ENCODE peak calls at places on chromosomes 1 and 21, in ten cellular contexts. M is HAP-1, N is HCT116, W is LNCaP clone FGC, H is OCI-LY7, E is body of pancreas, O is adrenal gland, Y is AG09309, X is kidney epithelial cell, I is DND-41. L is an unnamed sample.

GRCh38 chr1:201531551-201532425 is 7.1 kb upstream of the NAV1 start:
- DNase-seq in W (no peak), X (no peak), N (no peak), O (no peak), Y (no peak), E (peak), M (no peak), H (no peak), I (no peak), L (no peak)

GRCh38 chr1:58896211-58897183 is 112.7 kb upstream of the JUN start:
- DNase-seq in X (no peak), M (no peak), N (no peak), O (peak), E (peak), Y (no peak), W (no peak), I (no peak), H (no peak), L (no peak)

GRCh38 chr1:151680391-151680790 is 36.2 kb downstream of the CELF3 start:
- DNase-seq in I (no peak), N (peak), W (no peak), Y (no peak), O (no peak), X (peak), E (no peak), M (no peak), H (no peak), L (peak)

GRCh38 chr1:10402729-10403274 is 3.9 kb downstream of the PGD start:
- DNase-seq in M (no peak), Y (no peak), I (no peak), E (no peak), N (no peak), W (no peak), O (no peak), H (no peak), X (no peak), L (no peak)

GRCh38 chr1:46288485-46289133 is 14.8 kb downstream of the LRRC41 start:
- DNase-seq in I (no peak), H (no peak), M (no peak), E (no peak), N (no peak), Y (no peak), W (no peak), O (no peak), X (peak), L (peak)

GRCh38 chr21:45592626-45593134 is 50.4 kb upstream of the SLC19A1 start:
- DNase-seq in W (no peak), N (no peak), E (no peak), O (no peak), Y (no peak), H (no peak), X (no peak), M (no peak), I (no peak), L (no peak)

GRCh38 chr1:167819849-167820683 is 93.9 kb downstream of the ADCY10 start:
- DNase-seq in M (peak), H (no peak), I (no peak), E (peak), O (peak), W (no peak), Y (peak), X (peak), N (peak), L (peak)

GRCh38 chr1:26122988-26123973 is 11.7 kb downstream of the PDIK1L start:
- DNase-seq in M (no peak), Y (no peak), I (peak), X (no peak), W (no peak), H (no peak), E (no peak), O (peak), N (no peak), L (peak)

GRCh38 chr1:44842763-44843655 is at the start of gene PTCH2:
- DNase-seq in Y (no peak), X (no peak), I (peak), E (peak), N (no peak), M (peak), W (no peak), H (peak), O (peak), L (peak)

GRCh38 chr1:39808784-39809517 is 20.3 kb upstream of the BMP8B start:
- DNase-seq in W (no peak), M (no peak), I (no peak), Y (no peak), H (no peak), O (no peak), E (no peak), X (no peak), N (no peak), L (no peak)

GRCh38 chr1:116868386-116868785 is 41.3 kb upstream of the PTGFRN start:
- DNase-seq in W (no peak), M (no peak), X (no peak), I (no peak), O (no peak), N (no peak), H (no peak), E (no peak), Y (no peak), L (no peak)

GRCh38 chr1:39431927-39432326 is 59.5 kb upstream of the BMP8A start:
- DNase-seq in M (no peak), E (no peak), O (no peak), X (no peak), H (no peak), W (no peak), N (no peak), I (no peak), Y (no peak), L (no peak)

GRCh38 chr1:230827081-230827681 is 41.1 kb downstream of the C1orf198 start:
- DNase-seq in N (no peak), X (no peak), M (no peak), Y (no peak), O (no peak), E (peak), W (no peak), I (no peak), H (no peak), L (peak)

GRCh38 chr1:26775666-26776065 is 12.1 kb upstream of the PIGV start:
- DNase-seq in Y (no peak), M (no peak), N (no peak), E (no peak), I (no peak), X (no peak), W (no peak), H (no peak), O (peak), L (no peak)

GRCh38 chr1:172135923-172136610 is 284.4 kb upstream of the C1orf105 start:
- DNase-seq in Y (peak), E (no peak), M (no peak), W (peak), I (no peak), O (no peak), H (no peak), N (no peak), X (no peak), L (peak)

GRCh38 chr1:23908453-23909341 is 4.5 kb downstream of the CNR2 start:
- DNase-seq in O (peak), N (no peak), X (no peak), H (peak), Y (no peak), W (no peak), I (peak), E (peak), M (no peak), L (no peak)
- H3K4me3 ChIP-seq in O (no peak), N (no peak), X (no peak), H (peak), Y (no peak), W (no peak), I (no peak), E (no peak), M (no peak), L (no peak)

GRCh38 chr1:36163426-36163825 is 7.5 kb downstream of the MAP7D1 start:
- DNase-seq in O (no peak), M (no peak), I (no peak), Y (no peak), H (no peak), N (no peak), E (no peak), X (no peak), W (peak), L (no peak)

GRCh38 chr1:36162680-36163079 is 6.7 kb downstream of the MAP7D1 start:
- DNase-seq in W (no peak), I (no peak), H (no peak), M (no peak), E (no peak), Y (no peak), X (no peak), N (no peak), O (no peak), L (no peak)

GRCh38 chr1:36160388-36160948 is 4.5 kb downstream of the MAP7D1 start:
- DNase-seq in O (no peak), I (no peak), Y (no peak), X (no peak), W (no peak), M (no peak), H (no peak), N (no peak), E (no peak), L (no peak)

GRCh38 chr1:36160949-36161485 is 5.1 kb downstream of the MAP7D1 start:
- DNase-seq in N (no peak), M (peak), I (peak), W (no peak), H (peak), E (peak), O (peak), X (no peak), Y (no peak), L (peak)

DNA sequence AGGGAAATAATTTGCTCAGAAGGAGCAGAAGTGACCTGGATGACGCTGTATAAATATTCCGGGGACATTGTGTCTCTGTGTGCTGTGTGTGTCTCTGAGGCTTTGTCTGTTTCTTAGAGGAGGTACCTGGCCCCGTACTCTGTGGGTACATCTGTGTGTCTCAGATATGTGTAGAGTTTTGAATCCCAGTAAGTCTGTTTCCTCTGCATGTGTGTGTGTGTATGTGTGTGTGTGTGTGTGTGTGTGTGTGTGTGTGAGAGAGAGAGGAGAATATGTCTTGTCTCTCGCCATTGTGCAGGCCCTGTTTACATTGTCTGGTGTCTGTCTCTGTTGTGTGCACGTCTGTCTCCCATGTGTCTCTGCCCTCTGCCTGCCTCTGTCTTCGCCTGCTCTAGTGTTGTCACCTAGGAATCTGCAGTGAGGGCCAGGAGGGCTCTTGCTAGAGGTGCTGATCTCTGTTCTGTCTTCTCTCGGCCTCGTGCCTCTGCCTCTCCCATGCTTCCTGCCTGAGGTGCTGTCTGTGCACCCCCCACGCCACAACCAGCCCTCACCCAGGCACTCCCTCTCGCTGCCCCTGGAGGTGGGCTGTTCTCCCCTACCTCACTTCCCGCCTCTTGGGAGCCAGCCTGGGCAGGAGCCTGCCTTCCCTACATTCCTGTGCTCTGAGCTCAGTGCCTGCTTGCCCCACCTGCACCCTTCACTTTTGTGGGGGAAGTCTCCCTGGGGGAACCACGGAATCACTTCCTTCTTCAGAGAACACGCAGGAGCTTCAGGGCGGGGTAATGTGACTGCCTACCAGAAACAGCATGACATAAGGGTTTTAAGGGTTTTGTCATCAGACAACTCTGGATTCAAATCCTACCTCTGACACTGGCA is 5.9 kb downstream of the MAP7D1 start:
- DNase-seq in X (peak), E (peak), W (peak), H (peak), O (no peak), M (no peak), N (no peak), Y (no peak), I (peak), L (peak)
- H3K4me3 ChIP-seq in X (peak), E (no peak), W (peak), H (peak), O (no peak), M (no peak), N (peak), Y (no peak), I (no peak), L (peak)

GRCh38 chr1:12511516-12512468 is 106.2 kb downstream of the DHRS3 start:
- DNase-seq in M (no peak), H (no peak), W (no peak), X (no peak), E (no peak), O (no peak), I (no peak), N (no peak), Y (no peak), L (no peak)

GRCh38 chr1:12511128-12511484 is 106.9 kb downstream of the DHRS3 start:
- DNase-seq in Y (no peak), M (no peak), E (no peak), X (no peak), N (no peak), H (no peak), W (no peak), O (no peak), I (no peak), L (no peak)

GRCh38 chr1:12507631-12508030 is 110.4 kb downstream of the DHRS3 start:
- DNase-seq in N (no peak), H (no peak), W (no peak), O (no peak), E (no peak), M (no peak), X (no peak), Y (no peak), I (no peak), L (no peak)

GRCh38 chr1:12506581-12507280 is 111.3 kb downstream of the DHRS3 start:
- DNase-seq in N (no peak), W (no peak), Y (no peak), H (no peak), I (no peak), E (no peak), O (no peak), X (no peak), M (no peak), L (no peak)

DNA sequence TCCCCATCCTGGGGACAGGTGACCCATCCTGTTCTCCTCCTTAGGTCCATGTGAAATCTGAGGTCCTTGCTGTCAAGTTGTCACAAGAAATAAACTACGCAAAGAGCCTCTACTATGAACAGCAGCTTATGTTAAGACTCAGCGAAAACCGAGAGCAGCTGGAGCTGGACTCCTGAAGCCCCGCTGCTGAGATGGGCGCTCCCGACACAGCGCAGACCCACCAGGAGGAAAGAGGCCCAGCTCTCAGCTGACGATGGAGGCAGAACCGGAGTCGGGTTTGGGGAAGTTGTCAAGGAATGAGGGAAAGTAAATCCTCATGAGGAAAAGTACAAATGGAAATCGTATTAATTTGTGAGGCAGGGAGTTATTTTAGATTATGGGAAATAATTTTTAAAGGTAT is 109.2 kb downstream of the DHRS3 start:
- DNase-seq in O (no peak), M (no peak), Y (no peak), E (no peak), X (no peak), N (no peak), W (no peak), H (no peak), I (no peak), L (no peak)
- H3K4me3 ChIP-seq in O (no peak), M (no peak), Y (no peak), E (no peak), X (no peak), N (no peak), W (no peak), H (no peak), I (no peak), L (no peak)

GRCh38 chr1:23931481-23931880 is 18.3 kb upstream of the CNR2 start:
- DNase-seq in E (no peak), M (no peak), N (no peak), X (no peak), Y (no peak), I (no peak), O (no peak), W (no peak), H (peak), L (no peak)
- H3K4me3 ChIP-seq in E (no peak), M (no peak), N (no peak), X (no peak), Y (no peak), I (no peak), O (no peak), W (no peak), H (peak), L (no peak)

DNA sequence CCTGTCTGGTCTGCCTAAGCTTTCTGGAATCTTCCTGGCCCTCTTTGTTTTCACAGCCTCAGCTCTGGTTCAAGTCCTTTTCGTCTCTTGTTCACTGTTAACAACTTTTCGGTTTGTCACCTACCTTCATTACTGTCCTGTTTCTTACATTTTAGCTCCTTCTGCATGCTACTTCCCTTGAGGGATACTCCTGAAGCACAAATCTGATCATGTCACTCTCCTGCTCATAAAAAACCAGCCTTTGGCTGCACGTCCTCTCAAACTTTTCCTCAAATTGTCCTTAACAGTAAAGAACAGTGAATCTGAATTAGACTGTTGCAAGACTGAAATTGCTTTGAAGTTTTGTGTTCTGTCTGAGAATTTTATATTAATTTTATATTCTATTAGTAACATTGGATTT is 3.3 kb downstream of the RAVER2 start:
- DNase-seq in X (no peak), M (no peak), W (no peak), N (no peak), Y (no peak), O (no peak), I (no peak), E (no peak), H (no peak), L (no peak)
- H3K4me3 ChIP-seq in X (no peak), M (no peak), W (no peak), N (no peak), Y (no peak), O (no peak), I (no peak), E (no peak), H (no peak), L (no peak)

DNA sequence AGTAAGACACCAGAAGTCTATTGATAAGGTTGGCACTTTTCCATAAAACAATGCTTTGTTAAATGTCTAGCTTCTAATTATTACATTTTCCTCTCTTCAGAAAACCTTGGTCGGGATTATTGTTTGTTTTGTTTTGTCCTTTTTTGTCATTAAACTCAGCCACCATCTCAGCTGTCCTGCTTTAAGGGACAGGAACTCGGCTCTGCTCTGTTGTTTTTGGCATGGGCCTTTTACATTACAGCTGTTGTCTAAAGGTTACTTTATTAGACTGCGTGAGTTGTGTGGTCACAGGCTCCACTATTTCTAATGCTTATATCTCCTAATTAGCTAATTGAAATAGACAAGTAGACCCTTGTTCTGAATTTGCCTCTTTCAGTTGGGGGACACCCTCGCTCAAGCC is 1.5 kb downstream of the PALMD start:
- DNase-seq in M (no peak), W (no peak), O (no peak), H (no peak), X (no peak), E (no peak), Y (no peak), I (no peak), N (no peak), L (no peak)
- H3K4me3 ChIP-seq in M (no peak), W (no peak), O (peak), H (no peak), X (no peak), E (no peak), Y (no peak), I (no peak), N (no peak), L (peak)

GRCh38 chr1:184085667-184086066 is 34.1 kb downstream of the TSEN15 start:
- DNase-seq in H (no peak), X (no peak), O (no peak), I (no peak), Y (no peak), M (no peak), N (no peak), E (no peak), W (no peak), L (no peak)

GRCh38 chr1:184083016-184083415 is 31.5 kb downstream of the TSEN15 start:
- DNase-seq in H (no peak), W (no peak), I (no peak), E (no peak), N (no peak), X (no peak), Y (no peak), M (no peak), O (no peak), L (no peak)

GRCh38 chr1:184093071-184093470 is 41.5 kb downstream of the TSEN15 start:
- DNase-seq in I (no peak), O (no peak), Y (no peak), M (no peak), E (no peak), X (no peak), N (no peak), W (no peak), H (no peak), L (no peak)

GRCh38 chr1:184082541-184082940 is 31.0 kb downstream of the TSEN15 start:
- DNase-seq in H (no peak), I (no peak), Y (no peak), M (no peak), W (no peak), N (no peak), O (no peak), X (no peak), E (no peak), L (no peak)

GRCh38 chr1:184088037-184088436 is 36.5 kb downstream of the TSEN15 start:
- DNase-seq in M (no peak), X (no peak), W (no peak), O (no peak), E (no peak), N (no peak), H (no peak), I (no peak), Y (no peak), L (no peak)
- H3K4me3 ChIP-seq in M (no peak), X (no peak), W (no peak), O (no peak), E (no peak), N (no peak), H (no peak), I (no peak), Y (no peak), L (no peak)

L was measured in PC-3.